ENCODE peak calls at places on chromosomes 2 and 18, in four cellular contexts. N is IMR-90; J is GM23248; P is CD8-positive, alpha-beta memory T cell. M is an unnamed sample. For H3K4me1, the result is how much of the 10 kb centered on the place peaks cover.

GRCh38 chr18:21330122-21330701 is 88.2 kb downstream of the GREB1L start:
- DNase-seq in N (no peak), J (peak), P (no peak), M (peak)

GRCh38 chr2:102245266-102246151 is 58.7 kb downstream of the IL1RL2 start:
- DNase-seq in N (peak), J (peak), P (no peak), M (peak)

GRCh38 chr18:46660955-46661749 is 4.1 kb upstream of the LOXHD1 start:
- DNase-seq in N (peak), J (peak), P (no peak), M (peak)

GRCh38 chr2:43305006-43305405 is 78.6 kb upstream of the ZFP36L2 start:
- DNase-seq in N (peak), J (peak), P (no peak), M (peak)

GRCh38 chr2:239813261-239814135 is 211.6 kb downstream of the NDUFA10 start:
- DNase-seq in N (no peak), J (no peak), P (no peak), M (no peak)

GRCh38 chr2:43169987-43170732 is 56.2 kb downstream of the ZFP36L2 start:
- DNase-seq in N (no peak), J (no peak), P (peak), M (no peak)

GRCh38 chr2:80469428-80469827 is 164.9 kb upstream of the LRRTM1 start:
- DNase-seq in N (no peak), J (no peak), P (no peak), M (no peak)

GRCh38 chr2:32003791-32004190 is 7.0 kb downstream of the MEMO1 start:
- DNase-seq in N (no peak), J (no peak), P (no peak), M (no peak)

GRCh38 chr2:153939124-153939796 is 67.5 kb downstream of the GALNT13 start:
- DNase-seq in N (no peak), J (no peak), P (no peak), M (no peak)

GRCh38 chr2:68726608-68727367 is 7.8 kb upstream of the ARHGAP25 start:
- DNase-seq in N (no peak), J (no peak), P (peak), M (no peak)

GRCh38 chr2:162416446-162416845 is 72.5 kb downstream of the GCA start:
- DNase-seq in N (no peak), J (no peak), P (no peak), M (no peak)

GRCh38 chr18:35436076-35436649 is 59.0 kb upstream of the ZNF396 start:
- DNase-seq in N (peak), J (no peak), P (no peak), M (peak)

GRCh38 chr2:227052879-227053278 is 111.1 kb downstream of the COL4A4 start:
- DNase-seq in N (no peak), J (no peak), P (no peak), M (no peak)

GRCh38 chr2:51350100-51350499 is 318.2 kb upstream of the NRXN1 start:
- DNase-seq in N (peak), J (no peak), P (no peak), M (peak)

GRCh38 chr18:10771053-10771709 is 245.4 kb downstream of the NAPG start:
- DNase-seq in N (peak), J (peak), P (no peak), M (peak)

GRCh38 chr2:25324905-25325592 is 16.7 kb downstream of the DNMT3A start:
- DNase-seq in N (peak), J (peak), P (no peak), M (no peak)

GRCh38 chr2:30301551-30301950 is 70.2 kb downstream of the LBH start:
- DNase-seq in N (peak), J (peak), P (no peak), M (no peak)

GRCh38 chr2:236078675-236079255 is 89.4 kb downstream of the GBX2 start:
- DNase-seq in N (no peak), J (no peak), P (no peak), M (no peak)

GRCh38 chr2:60479226-60480088 is 74.0 kb downstream of the BCL11A start:
- DNase-seq in N (no peak), J (no peak), P (no peak), M (peak)

GRCh38 chr18:77702686-77703085 is 453.0 kb downstream of the GALR1 start:
- DNase-seq in N (peak), J (no peak), P (no peak), M (peak)

GRCh38 chr2:156132130-156132529 is 200.4 kb downstream of the NR4A2 start:
- DNase-seq in N (no peak), J (no peak), P (no peak), M (no peak)

GRCh38 chr2:20670315-20671035 is 3.5 kb downstream of the GDF7 start:
- DNase-seq in N (no peak), J (peak), P (no peak), M (no peak)

GRCh38 chr2:232773815-232774214 is 2.5 kb downstream of the KCNJ13 start:
- DNase-seq in N (no peak), J (no peak), P (no peak), M (no peak)

GRCh38 chr2:85154048-85154753 is 21.0 kb downstream of the TCF7L1 start:
- DNase-seq in N (peak), J (no peak), P (no peak), M (peak)
- H3K4me1 ChIP-seq in N (under half), J (under half), P (under half), M (under half)

GRCh38 chr18:7566587-7567486 is at the start of gene PTPRM:
- DNase-seq in N (peak), J (peak), P (peak), M (peak)

GRCh38 chr18:7565677-7566076 is 1.4 kb upstream of the PTPRM start:
- DNase-seq in N (no peak), J (no peak), P (no peak), M (peak)

GRCh38 chr18:7566244-7566586 is 901 bp upstream of the PTPRM start:
- DNase-seq in N (no peak), J (no peak), P (no peak), M (no peak)

GRCh38 chr18:7568426-7568825 is 1.3 kb downstream of the PTPRM start:
- DNase-seq in N (peak), J (peak), P (no peak), M (peak)

DNA sequence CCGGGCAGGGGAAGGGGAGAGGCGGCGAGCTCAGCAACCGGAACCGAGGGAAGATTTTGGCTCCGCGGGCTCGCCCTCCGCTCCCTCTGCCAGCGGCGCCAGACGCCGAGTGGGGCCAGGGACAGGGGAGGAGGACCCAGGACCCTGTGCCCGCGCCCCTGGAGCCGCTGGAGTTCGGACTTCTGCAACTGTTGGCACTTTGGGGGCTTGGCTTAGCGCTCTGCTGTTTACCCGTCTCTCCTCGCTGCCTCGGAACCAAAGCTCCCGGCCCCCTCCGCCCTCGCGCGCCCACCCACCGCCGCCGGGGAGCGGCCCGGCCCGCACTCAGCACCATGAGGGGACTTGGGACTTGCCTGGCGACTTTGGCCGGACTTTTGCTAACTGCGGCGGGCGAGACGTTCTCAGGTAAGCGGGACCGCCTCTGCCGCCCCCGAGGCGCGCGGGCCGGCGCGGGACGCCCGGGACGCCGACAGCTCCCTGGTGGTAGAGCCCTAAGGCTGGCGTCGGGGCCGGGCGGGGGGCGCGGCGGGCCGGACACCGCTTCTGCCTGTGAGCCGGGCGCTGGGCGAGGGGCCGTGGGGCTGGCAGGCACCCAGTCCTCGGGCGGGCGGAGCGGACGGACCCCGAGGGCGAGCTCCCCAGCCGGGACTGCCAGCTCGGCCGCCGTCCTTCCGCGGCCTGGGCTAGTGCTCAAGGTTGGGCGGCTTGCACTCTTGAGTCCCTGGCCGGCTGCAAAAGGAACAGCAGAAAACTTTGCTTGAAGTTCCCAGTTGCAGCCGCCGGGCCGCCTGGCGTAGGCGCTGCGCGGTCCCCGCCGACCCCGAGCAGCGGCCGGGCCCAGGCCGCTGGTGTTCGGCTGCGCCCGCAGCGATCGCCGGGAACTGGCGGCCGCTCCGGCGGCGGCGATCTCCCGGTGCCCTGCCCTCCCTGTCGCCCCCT is 640 bp downstream of the PTPRM start:
- DNase-seq in N (peak), J (peak), P (no peak), M (peak)
- H3K4me3 ChIP-seq in N (peak), J (peak), P (no peak), M (peak)

GRCh38 chr18:75209952-75210261 is 690 bp upstream of the TSHZ1 start:
- DNase-seq in N (no peak), J (peak), P (no peak), M (no peak)
- H3K4me1 ChIP-seq in N (under half), J (under half), P (half or more), M (half or more)

DNA sequence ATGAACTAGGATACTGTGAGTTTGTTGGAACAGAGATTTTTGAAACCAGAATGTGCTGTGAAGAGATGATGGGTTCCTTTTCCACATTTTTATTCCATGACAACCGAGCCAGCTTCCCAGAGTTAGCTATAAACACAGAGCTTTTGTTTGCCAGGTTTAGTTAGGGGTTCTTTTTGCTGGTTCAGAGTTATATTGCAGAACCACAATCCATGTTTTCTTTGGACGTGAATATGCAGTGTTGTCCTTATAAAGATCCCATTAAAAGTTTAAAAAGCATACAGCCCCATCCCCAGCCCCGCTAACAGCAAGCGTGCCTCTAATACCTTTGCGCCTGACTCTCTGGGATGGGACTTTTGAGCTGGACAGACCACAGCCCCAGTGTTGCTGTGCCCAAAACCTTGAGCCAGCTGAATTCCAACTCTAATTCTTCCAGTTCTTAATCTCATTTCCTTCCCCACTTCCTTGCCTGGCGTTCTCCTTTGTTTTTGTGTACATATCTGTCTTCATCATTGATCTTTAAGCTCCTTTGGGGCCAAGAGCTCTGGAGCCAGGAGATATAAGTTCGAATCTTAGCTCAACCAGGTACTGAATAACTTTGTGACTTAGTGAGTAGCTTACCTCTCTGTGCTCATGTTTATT is 72.3 kb downstream of the SPATS2L start:
- DNase-seq in N (peak), J (peak), P (no peak), M (peak)
- H3K4me3 ChIP-seq in N (no peak), J (no peak), P (no peak), M (peak)

M was measured in adipocyte.